ENCODE peak calls at places on chromosomes 2 and 18, in six cellular contexts. D is AG04450; Q is astrocyte of the cerebellum; B is uterus; Z is prostate gland; H is naive thymus-derived CD4-positive, alpha-beta T cell. L is an unnamed sample.

GRCh38 chr2:239399404-239399999 is 1.3 kb downstream of the HDAC4 start:
- DNase-seq in H (peak; percentile 42), Q (no peak), B (no peak), D (no peak), Z (peak; percentile 28), L (no peak)

GRCh38 chr2:203873921-203874631 is 6.5 kb downstream of the CTLA4 start:
- DNase-seq in Z (no peak), Q (no peak), D (no peak), H (peak; percentile 49), B (no peak), L (no peak)

GRCh38 chr2:7794916-7795315 is 877.7 kb downstream of the RNF144A start:
- DNase-seq in Q (no peak), H (no peak), B (no peak), Z (no peak), D (no peak), L (no peak)

GRCh38 chr18:50518787-50519520 is 40.9 kb upstream of the MAPK4 start:
- DNase-seq in Q (no peak), D (no peak), H (no peak), B (no peak), Z (no peak), L (no peak)

GRCh38 chr18:11857177-11857887 is 6.1 kb downstream of the CHMP1B start:
- DNase-seq in B (peak; percentile 48), D (peak; percentile 99), Z (no peak), Q (peak; percentile 99), H (no peak), L (no peak)

GRCh38 chr2:32864761-32865160 is 82.0 kb upstream of the LTBP1 start:
- DNase-seq in Z (no peak), B (no peak), D (peak; percentile 82), H (no peak), Q (peak; percentile 33), L (no peak)

GRCh38 chr2:23301151-23301550 is 83.8 kb upstream of the KLHL29 start:
- DNase-seq in B (no peak), Z (no peak), D (no peak), Q (no peak), H (no peak), L (no peak)

GRCh38 chr18:30730915-30731314 is 311.6 kb downstream of the DSC3 start:
- DNase-seq in B (no peak), H (no peak), Z (no peak), D (no peak), Q (no peak), L (no peak)

GRCh38 chr2:66283776-66284175 is 151.1 kb upstream of the MEIS1 start:
- DNase-seq in H (no peak), B (no peak), Q (no peak), D (no peak), Z (no peak), L (no peak)

GRCh38 chr2:3432693-3433338 is 53.3 kb downstream of the TRAPPC12 start:
- DNase-seq in Z (no peak), D (no peak), H (no peak), B (no peak), Q (no peak), L (no peak)

GRCh38 chr2:104774631-104775030 is 79.3 kb upstream of the POU3F3 start:
- DNase-seq in H (no peak), Z (no peak), B (no peak), D (no peak), Q (no peak), L (no peak)

GRCh38 chr18:32468147-32468845 is 2.4 kb downstream of the GAREM1 start:
- DNase-seq in Q (no peak), H (no peak), Z (no peak), B (no peak), D (no peak), L (no peak)

GRCh38 chr2:191383486-191383885 is 138.3 kb downstream of the MYO1B start:
- DNase-seq in D (no peak), H (no peak), Z (no peak), Q (no peak), B (no peak), L (no peak)

GRCh38 chr2:179543361-179543901 is 278.8 kb upstream of the SESTD1 start:
- DNase-seq in H (no peak), B (no peak), Q (peak; percentile 11), D (no peak), Z (no peak), L (no peak)

GRCh38 chr2:113081458-113082210 is 13.9 kb downstream of the IL1F10 start:
- DNase-seq in Z (no peak), D (no peak), Q (no peak), B (no peak), H (no peak), L (no peak)

GRCh38 chr2:18976112-18976961 is 382.1 kb downstream of the OSR1 start:
- DNase-seq in B (peak; percentile 68), H (no peak), D (peak; percentile 55), Z (no peak), Q (peak; percentile 74), L (peak; percentile 6)

GRCh38 chr2:211875488-211875887 is 663.1 kb downstream of the ERBB4 start:
- DNase-seq in Q (no peak), Z (no peak), D (no peak), B (no peak), H (no peak), L (no peak)

GRCh38 chr2:237458519-237458918 is 28.5 kb upstream of the MLPH start:
- DNase-seq in B (no peak), D (no peak), Q (no peak), H (no peak), Z (no peak), L (no peak)

GRCh38 chr2:173947131-173947530 is 18.0 kb downstream of the SP3 start:
- DNase-seq in Q (no peak), D (no peak), Z (no peak), B (no peak), H (no peak), L (no peak)

GRCh38 chr18:30999186-30999585 is 43.4 kb downstream of the DSC3 start:
- DNase-seq in Z (no peak), Q (peak; percentile 6), B (no peak), H (no peak), D (no peak), L (no peak)

GRCh38 chr2:178298785-178299212 is 104.5 kb downstream of the OSBPL6 start:
- DNase-seq in B (no peak), Z (no peak), H (no peak), Q (no peak), D (no peak), L (no peak)

GRCh38 chr2:110674620-110675555 is 3.0 kb downstream of the BUB1 start:
- DNase-seq in Z (no peak), B (no peak), H (no peak), Q (no peak), D (no peak), L (no peak)

GRCh38 chr18:44942073-44942472 is 261.4 kb downstream of the SETBP1 start:
- DNase-seq in B (no peak), H (no peak), Z (no peak), Q (no peak), D (no peak), L (no peak)

GRCh38 chr18:63892544-63892943 is 5.0 kb downstream of the SERPINB2 start:
- DNase-seq in D (no peak), Q (no peak), Z (no peak), B (no peak), H (no peak), L (no peak)

GRCh38 chr18:48031641-48032040 is 101.2 kb upstream of the SMAD2 start:
- DNase-seq in Z (no peak), H (no peak), D (no peak), B (no peak), Q (no peak), L (no peak)

DNA sequence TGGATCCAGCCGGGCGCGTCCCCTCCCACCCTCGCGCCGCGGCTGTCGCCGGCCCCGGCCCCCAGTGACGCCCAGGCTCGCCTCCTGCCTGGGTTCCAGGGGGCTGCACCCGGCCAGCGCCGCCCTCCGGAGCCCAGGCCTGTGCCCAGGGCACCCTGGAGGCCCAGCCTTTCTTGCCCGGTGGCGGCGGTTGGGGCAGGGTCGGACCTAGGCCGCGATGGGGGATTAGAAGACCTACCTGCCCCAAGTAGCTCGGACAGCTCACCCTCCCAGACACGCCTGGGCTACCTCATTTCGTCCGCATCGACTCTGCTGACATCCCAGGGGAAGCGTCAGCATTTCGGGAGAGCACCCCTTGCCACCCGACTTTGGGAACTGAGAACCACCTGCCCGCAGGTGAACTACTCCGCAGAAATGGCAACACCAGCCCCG is 727 bp upstream of the ARL4C start:
- DNase-seq in Z (no peak), D (no peak), H (no peak), Q (no peak), B (no peak), L (no peak)
- H3K4me3 ChIP-seq in Z (peak overlapping the region; percentile 75), D (peak overlapping the region; percentile 49), H (no peak overlapping the region), Q (peak overlapping the region; percentile 44), B (peak overlapping the region; percentile 31), L (no peak overlapping the region)

GRCh38 chr2:117058366-117058765 is 756.1 kb upstream of the DDX18 start:
- DNase-seq in D (no peak), Z (no peak), Q (no peak), B (no peak), H (no peak), L (no peak)
- H3K4me3 ChIP-seq in D (no peak overlapping the region), Z (no peak overlapping the region), Q (no peak overlapping the region), B (no peak overlapping the region), H (no peak overlapping the region), L (no peak overlapping the region)

DNA sequence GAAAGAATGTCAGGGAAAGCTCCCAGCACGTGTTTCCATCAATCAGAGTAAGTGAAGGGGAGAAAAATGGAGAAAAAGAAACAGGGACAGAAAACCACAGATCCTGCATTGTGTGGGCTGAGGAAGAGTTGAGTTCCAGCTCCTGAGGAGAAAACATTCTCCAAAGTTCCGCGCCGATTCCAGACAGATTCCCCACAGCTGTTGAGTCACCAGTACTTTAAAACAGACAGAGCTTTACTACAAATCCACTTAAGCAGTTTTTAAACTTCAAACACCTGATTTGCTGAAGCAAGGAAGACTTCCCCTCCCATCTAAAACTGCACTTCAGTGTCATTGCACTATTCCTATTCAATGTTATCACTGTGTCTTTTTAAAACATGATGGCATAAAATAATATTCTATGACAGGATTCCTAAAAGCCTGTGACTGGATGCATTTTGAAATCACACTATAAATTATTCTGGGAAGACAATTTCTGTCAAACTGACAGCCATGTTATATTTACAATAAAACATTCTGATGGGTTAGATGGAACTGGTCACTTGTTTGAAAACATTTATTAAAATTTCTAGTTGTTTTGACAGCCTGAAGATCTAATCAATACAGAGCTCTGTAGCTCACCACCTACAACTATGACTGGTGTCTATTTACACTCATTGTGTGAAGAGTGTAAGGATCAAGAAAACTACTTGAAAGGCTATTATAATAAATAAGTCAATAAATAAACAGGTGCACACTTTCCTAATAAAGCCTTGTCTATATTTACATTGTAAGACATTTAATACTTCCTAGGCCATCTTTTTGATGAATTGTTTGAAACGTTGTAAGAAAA is 40.9 kb downstream of the TCF4 start:
- DNase-seq in Z (no peak), Q (peak; percentile 86), D (peak; percentile 39), B (peak; percentile 38), H (no peak), L (no peak)
- H3K4me3 ChIP-seq in Z (no peak overlapping the region), Q (peak overlapping the region; percentile 11), D (peak overlapping the region; percentile 50), B (peak overlapping the region; percentile 5), H (no peak overlapping the region), L (no peak overlapping the region)

GRCh38 chr2:44181648-44182047 is 13.0 kb downstream of the PPM1B start:
- DNase-seq in B (no peak), H (no peak), Z (no peak), Q (no peak), D (no peak), L (no peak)
- H3K4me3 ChIP-seq in B (no peak overlapping the region), H (no peak overlapping the region), Z (no peak overlapping the region), Q (no peak overlapping the region), D (no peak overlapping the region), L (no peak overlapping the region)

L was measured in Jurkat, Clone E6-1.